ENCODE peak calls at places on chromosome 10, in nine cellular contexts. Y is SK-N-SH; U is heart left ventricle; M is lower leg skin; W is H7; V is psoas muscle; R is astrocyte of the spinal cord; C is AG09309; B is naive thymus-derived CD4-positive, alpha-beta T cell. I is an unnamed sample.

GRCh38 chr10:108104697-108105096 is 940.2 kb upstream of the SORCS1 start:
- DNase-seq in B (no peak), C (no peak), U (no peak), R (no peak), M (no peak), V (no peak), Y (no peak), W (no peak), I (no peak)

GRCh38 chr10:129345763-129346162 is 121.3 kb upstream of the MGMT start:
- DNase-seq in R (no peak), C (no peak), Y (no peak), U (no peak), V (no peak), W (peak; percentile 44), B (no peak), M (no peak), I (no peak)

GRCh38 chr10:33732176-33733025 is 397.9 kb upstream of the NRP1 start:
- DNase-seq in Y (no peak), C (no peak), R (peak; percentile 32), V (no peak), B (no peak), U (no peak), M (no peak), W (no peak), I (peak; percentile 79)

GRCh38 chr10:43857206-43857952 is 208.7 kb upstream of the ZNF32 start:
- DNase-seq in U (no peak), V (no peak), Y (peak; percentile 69), C (peak; percentile 72), B (no peak), W (no peak), R (peak; percentile 91), M (no peak), I (peak; percentile 89)

GRCh38 chr10:84156768-84157167 is 16.8 kb upstream of the GPR15LG start:
- DNase-seq in B (no peak), Y (no peak), V (peak; percentile 31), M (no peak), C (no peak), U (no peak), R (no peak), W (no peak), I (no peak)

GRCh38 chr10:3527869-3528268 is 257.1 kb downstream of the KLF6 start:
- DNase-seq in W (no peak), Y (peak; percentile 49), B (no peak), C (no peak), V (no peak), U (no peak), M (no peak), R (no peak), I (no peak)

GRCh38 chr10:104824378-104825006 is 183.4 kb downstream of the SORCS3 start:
- DNase-seq in W (peak; percentile 56), U (no peak), Y (no peak), M (no peak), C (no peak), V (no peak), B (no peak), R (peak; percentile 47), I (peak; percentile 27)

GRCh38 chr10:77160679-77161078 is 476.9 kb downstream of the KCNMA1 start:
- DNase-seq in V (no peak), Y (no peak), C (peak; percentile 65), W (no peak), M (no peak), U (no peak), B (no peak), R (peak; percentile 92), I (peak; percentile 62)

GRCh38 chr10:91758303-91759146 is 39.7 kb upstream of the TNKS2 start:
- DNase-seq in M (no peak), R (peak; percentile 79), V (no peak), C (peak; percentile 18), U (no peak), Y (peak; percentile 36), W (peak; percentile 24), B (peak; percentile 34), I (peak; percentile 87)

DNA sequence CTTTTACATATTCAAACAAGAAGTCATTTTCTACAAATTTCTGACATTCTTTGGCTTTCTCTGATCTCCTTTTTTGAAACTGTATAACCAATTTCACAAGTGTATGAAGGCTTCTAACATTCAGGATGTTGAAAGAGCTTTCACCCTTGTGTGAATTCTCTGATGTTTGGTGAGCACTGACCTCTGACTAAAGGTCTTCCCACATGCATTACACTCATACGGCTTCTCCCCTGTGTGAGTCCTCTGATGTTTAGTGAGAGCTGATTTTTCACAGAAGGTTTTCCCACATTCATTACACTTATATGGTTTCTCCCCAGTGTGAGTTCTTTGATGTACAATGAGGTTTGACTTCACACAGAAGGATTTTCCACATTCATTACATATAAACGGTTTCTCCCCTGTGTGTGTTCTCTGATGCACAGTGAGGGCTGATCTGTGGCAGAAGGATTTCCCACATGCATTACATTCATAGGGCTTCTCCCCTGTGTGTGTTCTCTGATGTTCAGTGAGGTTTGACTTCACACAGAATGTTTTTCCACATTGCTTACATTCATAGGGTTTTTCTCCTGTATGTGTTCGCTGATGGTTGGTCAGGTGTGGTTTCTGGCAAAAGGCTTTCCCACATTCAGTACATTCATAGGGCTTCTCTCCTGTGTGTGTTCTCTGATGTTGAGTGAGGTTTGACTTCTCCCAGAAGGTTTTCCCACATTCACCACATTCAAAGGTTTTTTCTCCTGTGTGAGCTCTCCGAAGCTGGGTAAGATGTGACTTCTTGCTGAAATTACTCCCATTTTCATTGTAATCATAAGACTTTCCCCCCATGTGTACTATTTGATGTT is 25.7 kb downstream of the ZNF248 start:
- DNase-seq in W (no peak), C (no peak), U (no peak), M (no peak), B (no peak), Y (no peak), R (no peak), V (no peak), I (peak; percentile 12)
- H3K4me3 ChIP-seq in W (no peak overlapping the region), C (no peak overlapping the region), U (no peak overlapping the region), M (no peak overlapping the region), B (no peak overlapping the region), Y (no peak overlapping the region), R (no peak overlapping the region), V (no peak overlapping the region), I (no peak overlapping the region)

GRCh38 chr10:572066-572465 is 117.4 kb downstream of the DIP2C start:
- DNase-seq in C (peak; percentile 32), Y (no peak), W (peak; percentile 37), M (peak; percentile 82), V (no peak), U (no peak), R (no peak), B (no peak), I (no peak)

GRCh38 chr10:569961-570630 is 119.4 kb downstream of the DIP2C start:
- DNase-seq in C (no peak), U (no peak), M (no peak), R (no peak), W (no peak), Y (no peak), V (no peak), B (no peak), I (no peak)

GRCh38 chr10:570631-571565 is 118.6 kb downstream of the DIP2C start:
- DNase-seq in V (no peak), Y (peak; percentile 77), U (no peak), W (peak; percentile 56), R (no peak), C (no peak), B (no peak), M (peak; percentile 63), I (no peak)

GRCh38 chr10:571643-572042 is 117.8 kb downstream of the DIP2C start:
- DNase-seq in W (peak; percentile 27), R (no peak), C (peak; percentile 21), M (peak; percentile 72), Y (no peak), U (no peak), B (no peak), V (no peak), I (peak; percentile 26)

GRCh38 chr10:572696-573095 is 116.8 kb downstream of the DIP2C start:
- DNase-seq in R (no peak), M (peak; percentile 40), Y (no peak), U (no peak), B (no peak), W (no peak), C (no peak), V (no peak), I (no peak)
- H3K4me3 ChIP-seq in R (no peak overlapping the region), M (no peak overlapping the region), Y (no peak overlapping the region), U (no peak overlapping the region), B (no peak overlapping the region), W (no peak overlapping the region), C (no peak overlapping the region), V (no peak overlapping the region), I (no peak overlapping the region)

DNA sequence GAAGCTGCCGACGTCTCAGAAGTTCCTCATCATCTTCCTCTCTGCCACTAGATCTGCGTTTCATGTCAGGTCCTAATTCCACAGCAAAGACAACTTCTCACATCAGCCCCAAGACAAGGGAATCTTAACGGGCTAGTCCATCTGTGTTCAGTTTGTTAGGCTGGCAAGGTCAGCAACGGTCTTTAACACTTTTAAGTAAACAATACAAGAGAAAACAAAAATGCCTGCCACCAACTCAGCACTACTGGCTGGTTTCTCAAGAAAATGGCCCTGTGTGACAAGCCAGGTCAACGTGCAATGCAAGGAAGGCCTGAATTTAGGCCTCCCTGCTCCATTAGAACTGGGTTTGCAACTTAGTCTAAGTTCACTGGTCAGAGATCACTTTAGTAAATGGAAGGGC is 41.0 kb upstream of the AFAP1L2 start:
- DNase-seq in C (no peak), B (no peak), U (no peak), M (no peak), W (no peak), Y (no peak), V (no peak), R (no peak), I (no peak)
- H3K4me3 ChIP-seq in C (no peak overlapping the region), B (no peak overlapping the region), U (no peak overlapping the region), M (no peak overlapping the region), W (no peak overlapping the region), Y (no peak overlapping the region), V (no peak overlapping the region), R (no peak overlapping the region), I (no peak overlapping the region)

GRCh38 chr10:60943372-60944158 is 420 bp downstream of the RHOBTB1 start:
- DNase-seq in C (no peak), R (peak; percentile 75), Y (peak; percentile 78), B (no peak), V (peak; percentile 68), U (peak; percentile 78), W (peak; percentile 74), M (peak; percentile 91), I (peak; percentile 62)

GRCh38 chr10:60942604-60943269 is 1.2 kb downstream of the RHOBTB1 start:
- DNase-seq in Y (peak; percentile 16), R (peak; percentile 44), W (no peak), M (no peak), C (no peak), U (peak; percentile 63), B (no peak), V (peak; percentile 36), I (peak; percentile 79)

GRCh38 chr10:60942134-60942533 is 1.9 kb downstream of the RHOBTB1 start:
- DNase-seq in R (no peak), C (no peak), Y (no peak), V (no peak), M (no peak), U (no peak), B (no peak), W (no peak), I (no peak)

GRCh38 chr10:60944159-60944909 is at the start of gene RHOBTB1:
- DNase-seq in W (peak; percentile 87), B (no peak), V (peak; percentile 83), U (peak; percentile 84), C (no peak), R (peak; percentile 88), M (peak; percentile 95), Y (peak; percentile 93), I (peak; percentile 80)

DNA sequence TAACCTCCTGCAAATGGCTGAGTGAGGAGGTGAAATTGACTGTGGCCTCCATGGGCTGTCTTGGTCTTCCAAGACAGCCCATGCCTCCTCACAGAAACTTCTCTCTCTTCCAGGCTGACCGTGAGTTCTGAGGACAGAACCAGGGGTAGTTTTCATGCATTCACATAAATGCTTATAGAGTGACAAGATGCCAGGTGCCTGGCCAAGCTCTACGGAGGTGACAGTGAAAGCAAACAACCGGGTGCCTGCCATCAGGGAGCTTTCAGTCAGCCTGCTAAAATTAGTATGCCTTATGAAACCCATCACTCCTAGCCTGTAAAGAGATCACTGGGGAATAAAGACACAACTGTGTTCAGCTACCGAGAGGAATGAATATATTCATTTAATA is 919 bp upstream of the RHOBTB1 start:
- DNase-seq in Y (no peak), C (no peak), R (no peak), B (no peak), U (no peak), M (no peak), V (peak; percentile 21), W (no peak), I (no peak)
- H3K4me3 ChIP-seq in Y (peak overlapping the region; percentile 89), C (peak overlapping the region; percentile 96), R (peak overlapping the region; percentile 77), B (no peak overlapping the region), U (peak overlapping the region; percentile 95), M (peak overlapping the region; percentile 73), V (peak overlapping the region; percentile 90), W (peak overlapping the region; percentile 61), I (peak overlapping the region; percentile 78)

I was measured in choroid plexus epithelial cell.